ENCODE peak calls at places on chromosomes 4 and X, in nine cellular contexts. M, D, H, T, V, W, O, A and C are unnamed samples.

GRCh38 chr4:112889619-112890294 is 159.7 kb upstream of the ANK2 start:
- DNase-seq in M (peak), D (peak), H (no peak), T (no peak), V (no peak), W (no peak), O (peak), A (no peak), C (no peak)

GRCh38 chrX:40205471-40205870 is 107.7 kb upstream of the BCOR start:
- DNase-seq in M (no peak), D (no peak), H (no peak), T (no peak), V (no peak), W (no peak), O (no peak), A (no peak), C (no peak)

GRCh38 chr4:125101706-125102105 is 213.0 kb upstream of the FAT4 start:
- DNase-seq in M (no peak), D (no peak), H (no peak), T (no peak), V (no peak), W (no peak), O (peak), A (no peak), C (no peak)

GRCh38 chr4:188435381-188435780 is 296.1 kb downstream of the TRIML1 start:
- DNase-seq in M (no peak), D (no peak), H (no peak), T (no peak), V (no peak), W (no peak), O (no peak), A (no peak), C (no peak)

GRCh38 chrX:49844622-49845021 is 15.5 kb downstream of the PAGE4 start:
- DNase-seq in M (no peak), D (no peak), H (no peak), T (no peak), V (no peak), W (no peak), O (no peak), A (peak), C (no peak)

GRCh38 chr4:2263701-2264321 is 1.9 kb upstream of the MXD4 start:
- DNase-seq in M (no peak), D (no peak), H (no peak), T (no peak), V (peak), W (no peak), O (no peak), A (no peak), C (no peak)

GRCh38 chr4:178450614-178451013 is 1008.4 kb upstream of the AGA start:
- DNase-seq in M (no peak), D (no peak), H (no peak), T (no peak), V (no peak), W (no peak), O (no peak), A (no peak), C (no peak)

GRCh38 chr4:67158669-67159068 is 386.6 kb downstream of the CENPC start:
- DNase-seq in M (no peak), D (no peak), H (no peak), T (no peak), V (no peak), W (no peak), O (no peak), A (no peak), C (no peak)

GRCh38 chrX:53186363-53186762 is 38.6 kb downstream of the KDM5C start:
- DNase-seq in M (no peak), D (no peak), H (no peak), T (no peak), V (no peak), W (no peak), O (peak), A (no peak), C (no peak)

GRCh38 chr4:1601852-1602525 is 82.1 kb downstream of the FAM53A start:
- DNase-seq in M (no peak), D (no peak), H (no peak), T (no peak), V (no peak), W (no peak), O (no peak), A (no peak), C (no peak)

GRCh38 chr4:110196871-110197420 is 1.5 kb downstream of the ELOVL6 start:
- DNase-seq in M (no peak), D (peak), H (peak), T (peak), V (peak), W (peak), O (peak), A (peak), C (peak)

GRCh38 chr4:147732516-147733193 is 767 bp downstream of the ARHGAP10 start:
- DNase-seq in M (peak), D (no peak), H (no peak), T (peak), V (no peak), W (no peak), O (peak), A (peak), C (no peak)

GRCh38 chrX:69556094-69557011 is 52.2 kb downstream of the NALF2 start:
- DNase-seq in M (no peak), D (peak), H (no peak), T (no peak), V (no peak), W (no peak), O (peak), A (no peak), C (no peak)

GRCh38 chr4:81405900-81406401 is 65.8 kb downstream of the RASGEF1B start:
- DNase-seq in M (peak), D (peak), H (peak), T (peak), V (peak), W (no peak), O (peak), A (peak), C (peak)

GRCh38 chr4:39085891-39086290 is 23.9 kb downstream of the KLHL5 start:
- DNase-seq in M (no peak), D (peak), H (no peak), T (no peak), V (no peak), W (no peak), O (no peak), A (no peak), C (no peak)

GRCh38 chr4:88033309-88033708 is 25.9 kb downstream of the PKD2 start:
- DNase-seq in M (peak), D (peak), H (peak), T (peak), V (peak), W (no peak), O (peak), A (peak), C (peak)

GRCh38 chr4:122977103-122977502 is 54.7 kb upstream of the NUDT6 start:
- DNase-seq in M (no peak), D (no peak), H (no peak), T (no peak), V (no peak), W (no peak), O (no peak), A (no peak), C (no peak)

GRCh38 chr4:159390648-159391047 is 287.8 kb downstream of the RAPGEF2 start:
- DNase-seq in M (peak), D (no peak), H (no peak), T (no peak), V (no peak), W (no peak), O (peak), A (no peak), C (no peak)

GRCh38 chr4:2484993-2485392 is 16.1 kb downstream of the RNF4 start:
- DNase-seq in M (no peak), D (no peak), H (peak), T (peak), V (peak), W (peak), O (peak), A (no peak), C (peak)

GRCh38 chr4:68654946-68655721 is 15.3 kb downstream of the UGT2B15 start:
- DNase-seq in M (no peak), D (no peak), H (no peak), T (no peak), V (no peak), W (no peak), O (no peak), A (no peak), C (no peak)

GRCh38 chr4:46844325-46844917 is 64.6 kb downstream of the COX7B2 start:
- DNase-seq in M (peak), D (peak), H (peak), T (peak), V (peak), W (peak), O (peak), A (peak), C (peak)

GRCh38 chrX:16586371-16587112 is 63.4 kb upstream of the S100G start:
- DNase-seq in M (no peak), D (peak), H (no peak), T (no peak), V (no peak), W (no peak), O (no peak), A (no peak), C (no peak)

GRCh38 chr4:119040711-119041185 is 94.9 kb upstream of the MYOZ2 start:
- DNase-seq in M (no peak), D (no peak), H (no peak), T (no peak), V (peak), W (no peak), O (peak), A (no peak), C (no peak)

GRCh38 chr4:6493668-6494304 is 21.4 kb upstream of the PPP2R2C start:
- DNase-seq in M (no peak), D (no peak), H (no peak), T (no peak), V (no peak), W (peak), O (peak), A (peak), C (no peak)

GRCh38 chr4:40856836-40857362 is 107.1 kb downstream of the NSUN7 start:
- DNase-seq in M (no peak), D (no peak), H (peak), T (peak), V (peak), W (no peak), O (peak), A (peak), C (peak)

GRCh38 chr4:125277827-125278226 is 36.9 kb upstream of the FAT4 start:
- DNase-seq in M (no peak), D (no peak), H (no peak), T (no peak), V (no peak), W (no peak), O (no peak), A (no peak), C (no peak)

GRCh38 chrX:9619581-9619980 is 146.1 kb downstream of the GPR143 start:
- DNase-seq in M (no peak), D (no peak), H (no peak), T (no peak), V (no peak), W (no peak), O (no peak), A (no peak), C (no peak)

GRCh38 chrX:33434256-33435092 is 223.1 kb upstream of the DMD start:
- DNase-seq in M (peak), D (peak), H (no peak), T (peak), V (peak), W (no peak), O (peak), A (peak), C (peak)

GRCh38 chrX:9576059-9576458 is 111.2 kb downstream of the TBL1X start:
- DNase-seq in M (peak), D (no peak), H (no peak), T (no peak), V (no peak), W (no peak), O (no peak), A (peak), C (no peak)

GRCh38 chr4:153502584-153502983 is 36.4 kb downstream of the TMEM131L start:
- DNase-seq in M (no peak), D (no peak), H (no peak), T (no peak), V (no peak), W (no peak), O (no peak), A (no peak), C (no peak)

GRCh38 chr4:113809313-113809712 is 47.8 kb upstream of the CAMK2D start:
- DNase-seq in M (no peak), D (no peak), H (no peak), T (peak), V (no peak), W (no peak), O (peak), A (no peak), C (no peak)

GRCh38 chr4:169256856-169257756 is 13.7 kb downstream of the SH3RF1 start:
- DNase-seq in M (no peak), D (peak), H (no peak), T (no peak), V (no peak), W (no peak), O (no peak), A (no peak), C (no peak)

GRCh38 chrX:74420194-74421035 is 878 bp upstream of the SLC16A2 start:
- DNase-seq in M (peak), D (no peak), H (no peak), T (peak), V (no peak), W (no peak), O (peak), A (no peak), C (no peak)

GRCh38 chr4:56388311-56388710 is 1.0 kb upstream of the AASDH start:
- DNase-seq in M (no peak), D (peak), H (no peak), T (no peak), V (peak), W (no peak), O (peak), A (no peak), C (no peak)

GRCh38 chrX:102976793-102977495 is 39.9 kb downstream of the RAB40AL start:
- DNase-seq in M (no peak), D (peak), H (no peak), T (no peak), V (no peak), W (no peak), O (peak), A (no peak), C (no peak)

GRCh38 chrX:115311666-115312065 is 22.2 kb downstream of the LUZP4 start:
- DNase-seq in M (no peak), D (no peak), H (no peak), T (no peak), V (no peak), W (no peak), O (no peak), A (no peak), C (no peak)

GRCh38 chr4:48681856-48682255 is 98.2 kb downstream of the FRYL start:
- DNase-seq in M (no peak), D (peak), H (no peak), T (no peak), V (peak), W (no peak), O (peak), A (no peak), C (peak)

GRCh38 chrX:107673401-107673800 is 45.1 kb downstream of the PRPS1 start:
- DNase-seq in M (no peak), D (peak), H (no peak), T (no peak), V (no peak), W (no peak), O (no peak), A (no peak), C (no peak)

GRCh38 chrX:103554687-103555417 is 30.5 kb upstream of the TCEAL4 start:
- DNase-seq in M (no peak), D (peak), H (peak), T (peak), V (no peak), W (peak), O (peak), A (no peak), C (peak)